ENCODE peak calls at places on chromosomes 5 and 9, in five cellular contexts. One of them, this sample, is unnamed. For H3K4me1, the result is how much of the 10 kb centered on the place peaks cover.

GRCh38 chr5:55966284-55966683 is 28.5 kb downstream of the IL6ST start:
- DNase-seq in keratinocyte: no peak
- DNase-seq in IMR-90: no peak
- DNase-seq in stomach: no peak
- DNase-seq in tibial nerve: no peak
- DNase-seq in this sample: no peak

GRCh38 chr5:139271201-139272027 is 22.1 kb upstream of the MATR3 start:
- DNase-seq in keratinocyte: no peak
- DNase-seq in IMR-90: peak
- DNase-seq in stomach: no peak
- DNase-seq in tibial nerve: no peak
- DNase-seq in this sample: no peak

GRCh38 chr5:3288325-3288724 is 307.3 kb upstream of the IRX1 start:
- DNase-seq in keratinocyte: no peak
- DNase-seq in IMR-90: no peak
- DNase-seq in stomach: no peak
- DNase-seq in tibial nerve: no peak
- DNase-seq in this sample: no peak

GRCh38 chr9:89153618-89154017 is 25.0 kb downstream of the SHC3 start:
- DNase-seq in keratinocyte: peak
- DNase-seq in IMR-90: peak
- DNase-seq in stomach: no peak
- DNase-seq in tibial nerve: no peak
- DNase-seq in this sample: peak

GRCh38 chr9:137451976-137452760 is 7.0 kb downstream of the NSMF start:
- DNase-seq in keratinocyte: no peak
- DNase-seq in IMR-90: no peak
- DNase-seq in stomach: no peak
- DNase-seq in tibial nerve: no peak
- DNase-seq in this sample: peak

GRCh38 chr5:111266491-111266890 is 42.3 kb downstream of the CAMK4 start:
- DNase-seq in keratinocyte: peak
- DNase-seq in IMR-90: no peak
- DNase-seq in stomach: no peak
- DNase-seq in tibial nerve: no peak
- DNase-seq in this sample: no peak

GRCh38 chr9:112046181-112046580 is 128.9 kb downstream of the SUSD1 start:
- DNase-seq in keratinocyte: no peak
- DNase-seq in IMR-90: peak
- DNase-seq in stomach: no peak
- DNase-seq in tibial nerve: no peak
- DNase-seq in this sample: no peak

GRCh38 chr9:78312125-78312524 is 15.2 kb downstream of the PSAT1 start:
- DNase-seq in keratinocyte: no peak
- DNase-seq in IMR-90: no peak
- DNase-seq in stomach: no peak
- DNase-seq in tibial nerve: no peak
- DNase-seq in this sample: no peak

GRCh38 chr5:157564149-157564711 is 11.3 kb downstream of the ADAM19 start:
- DNase-seq in keratinocyte: no peak
- DNase-seq in IMR-90: no peak
- DNase-seq in stomach: no peak
- DNase-seq in tibial nerve: no peak
- DNase-seq in this sample: no peak

GRCh38 chr5:54651482-54652076 is 134.0 kb downstream of the SNX18 start:
- DNase-seq in keratinocyte: peak
- DNase-seq in IMR-90: peak
- DNase-seq in stomach: peak
- DNase-seq in tibial nerve: peak
- DNase-seq in this sample: peak

GRCh38 chr5:73938280-73938937 is 312.4 kb downstream of the ARHGEF28 start:
- DNase-seq in keratinocyte: peak
- DNase-seq in IMR-90: peak
- DNase-seq in stomach: no peak
- DNase-seq in tibial nerve: no peak
- DNase-seq in this sample: no peak

GRCh38 chr9:81549500-81550206 is 139.7 kb downstream of the TLE1 start:
- DNase-seq in keratinocyte: no peak
- DNase-seq in IMR-90: no peak
- DNase-seq in stomach: no peak
- DNase-seq in tibial nerve: no peak
- DNase-seq in this sample: no peak

DNA sequence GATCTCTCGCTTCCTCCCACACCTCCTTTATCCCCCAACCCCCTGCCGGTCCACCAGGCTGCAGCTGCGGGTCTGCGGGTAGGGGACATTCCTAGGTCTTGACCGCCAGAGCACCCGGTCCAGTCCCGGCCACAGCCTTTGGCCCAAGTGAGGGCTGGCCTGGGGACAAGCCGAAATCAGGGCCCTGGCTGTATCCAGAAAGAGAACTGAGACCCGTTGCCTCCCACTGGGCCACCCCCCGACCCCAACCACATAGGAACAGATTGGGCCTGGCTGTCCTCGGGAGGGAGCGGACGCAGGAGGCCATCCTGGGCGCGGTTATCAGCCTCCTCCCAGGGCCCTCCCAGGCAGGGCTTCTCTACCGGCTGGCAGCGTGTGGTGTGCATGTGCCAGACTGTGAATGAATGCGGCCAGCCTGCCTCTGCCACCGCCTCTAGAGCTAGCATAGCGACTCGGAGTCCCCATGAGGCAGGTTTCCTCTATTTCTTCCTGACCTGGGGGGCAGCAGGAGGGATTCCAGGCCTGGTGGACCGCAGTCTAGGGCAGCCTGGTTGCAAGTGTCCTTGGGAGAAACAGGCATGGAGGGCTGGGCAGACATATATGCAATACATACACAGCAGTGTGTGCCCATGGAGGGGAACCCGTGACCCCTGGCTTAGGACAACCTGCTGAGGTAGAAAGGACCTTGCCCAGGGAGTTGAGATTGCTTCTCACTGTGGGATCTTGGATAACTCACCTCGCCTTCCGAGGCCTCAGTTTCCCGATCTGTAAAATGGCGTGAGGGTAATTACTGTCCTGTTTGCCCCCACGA is 1.2 kb downstream of the N4BP3 start:
- DNase-seq in keratinocyte: no peak
- DNase-seq in IMR-90: no peak
- DNase-seq in stomach: peak
- DNase-seq in tibial nerve: no peak
- DNase-seq in this sample: no peak
- H3K4me3 ChIP-seq in keratinocyte: peak
- H3K4me3 ChIP-seq in IMR-90: no peak
- H3K4me3 ChIP-seq in stomach: peak
- H3K4me3 ChIP-seq in tibial nerve: peak
- H3K4me3 ChIP-seq in this sample: peak

DNA sequence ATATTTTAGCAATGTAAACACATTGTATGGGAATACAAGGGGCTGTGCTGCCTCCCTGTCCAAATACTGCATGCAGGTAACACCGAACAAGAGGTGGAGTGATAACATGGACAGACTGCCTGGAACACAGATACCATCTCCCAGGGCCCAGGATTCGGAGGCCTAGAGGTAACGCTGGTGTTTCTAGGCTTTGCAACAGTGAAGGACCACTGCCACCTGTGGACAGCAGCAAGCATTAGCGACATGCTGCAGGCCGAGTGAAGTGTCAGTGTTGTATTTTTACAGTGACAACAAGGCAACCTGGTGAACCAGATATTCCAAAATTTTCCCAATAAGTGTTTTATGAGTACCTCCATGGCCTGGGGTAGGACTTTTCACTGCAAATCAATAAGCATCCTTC is 379.2 kb downstream of the DMRT2 start:
- DNase-seq in keratinocyte: no peak
- DNase-seq in IMR-90: no peak
- DNase-seq in stomach: no peak
- DNase-seq in tibial nerve: no peak
- DNase-seq in this sample: no peak
- TF ChIP-seq CTCF in keratinocyte: peak
- TF ChIP-seq CTCF in IMR-90: no peak
- TF ChIP-seq CTCF in stomach: no peak
- TF ChIP-seq CTCF in tibial nerve: no peak
- TF ChIP-seq CTCF in this sample: peak

DNA sequence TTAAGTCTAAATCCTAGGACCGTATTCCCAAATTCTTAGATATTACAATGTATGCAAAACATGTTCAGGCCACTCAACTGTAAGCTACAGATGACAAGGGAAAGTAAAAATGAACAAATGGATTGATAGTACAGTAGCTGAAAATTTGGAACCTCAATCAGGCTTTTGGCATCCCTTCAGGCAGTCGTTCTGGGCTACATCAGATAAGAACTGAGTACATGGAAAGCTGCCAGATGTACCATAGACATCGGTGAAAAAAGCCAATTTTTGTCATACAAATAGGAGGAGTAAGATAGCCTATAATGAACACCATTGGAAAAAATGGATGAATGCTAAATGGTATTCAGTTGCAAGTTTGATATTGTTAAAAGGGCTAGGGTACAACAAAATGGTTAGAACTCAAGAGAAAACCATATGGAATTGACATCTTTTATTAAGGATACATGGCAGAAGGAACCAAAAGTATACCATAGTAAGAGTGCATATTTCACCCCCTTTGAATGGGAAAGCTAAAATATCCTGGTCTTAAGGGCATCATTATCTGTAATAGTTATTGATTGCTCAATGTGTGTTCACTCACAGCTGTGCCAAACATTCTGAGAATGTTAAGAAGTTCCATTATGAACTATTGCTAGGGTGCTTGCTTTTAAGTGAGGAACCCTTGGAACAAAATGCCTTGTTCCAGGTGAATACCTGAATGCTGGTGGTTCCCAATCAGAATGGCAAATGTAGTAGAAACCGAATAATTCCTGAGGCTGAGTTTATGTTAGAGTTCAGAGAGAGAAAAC is 86.4 kb downstream of the NR3C1 start:
- DNase-seq in keratinocyte: no peak
- DNase-seq in IMR-90: no peak
- DNase-seq in stomach: no peak
- DNase-seq in tibial nerve: no peak
- DNase-seq in this sample: no peak
- H3K4me1 ChIP-seq in keratinocyte: half or more
- H3K4me1 ChIP-seq in IMR-90: under half
- H3K4me1 ChIP-seq in stomach: under half
- H3K4me1 ChIP-seq in tibial nerve: half or more
- H3K4me1 ChIP-seq in this sample: half or more

GRCh38 chr5:159038907-159039306 is 60.8 kb downstream of the EBF1 start:
- DNase-seq in keratinocyte: no peak
- DNase-seq in IMR-90: peak
- DNase-seq in stomach: no peak
- DNase-seq in tibial nerve: no peak
- DNase-seq in this sample: no peak
- H3K4me3 ChIP-seq in keratinocyte: no peak
- H3K4me3 ChIP-seq in IMR-90: no peak
- H3K4me3 ChIP-seq in stomach: no peak
- H3K4me3 ChIP-seq in tibial nerve: no peak
- H3K4me3 ChIP-seq in this sample: no peak

GRCh38 chr9:35649431-35650340 is 1.0 kb downstream of the SIT1 start:
- DNase-seq in keratinocyte: no peak
- DNase-seq in IMR-90: no peak
- DNase-seq in stomach: no peak
- DNase-seq in tibial nerve: no peak
- DNase-seq in this sample: peak

GRCh38 chr9:35646583-35647265 is 4.0 kb downstream of the SIT1 start:
- DNase-seq in keratinocyte: no peak
- DNase-seq in IMR-90: peak
- DNase-seq in stomach: peak
- DNase-seq in tibial nerve: peak
- DNase-seq in this sample: peak

GRCh38 chr9:35643046-35643445 is 7.7 kb downstream of the SIT1 start:
- DNase-seq in keratinocyte: no peak
- DNase-seq in IMR-90: no peak
- DNase-seq in stomach: no peak
- DNase-seq in tibial nerve: no peak
- DNase-seq in this sample: no peak

GRCh38 chr9:35650341-35651158 is at the start of gene SIT1:
- DNase-seq in keratinocyte: no peak
- DNase-seq in IMR-90: no peak
- DNase-seq in stomach: no peak
- DNase-seq in tibial nerve: no peak
- DNase-seq in this sample: no peak

DNA sequence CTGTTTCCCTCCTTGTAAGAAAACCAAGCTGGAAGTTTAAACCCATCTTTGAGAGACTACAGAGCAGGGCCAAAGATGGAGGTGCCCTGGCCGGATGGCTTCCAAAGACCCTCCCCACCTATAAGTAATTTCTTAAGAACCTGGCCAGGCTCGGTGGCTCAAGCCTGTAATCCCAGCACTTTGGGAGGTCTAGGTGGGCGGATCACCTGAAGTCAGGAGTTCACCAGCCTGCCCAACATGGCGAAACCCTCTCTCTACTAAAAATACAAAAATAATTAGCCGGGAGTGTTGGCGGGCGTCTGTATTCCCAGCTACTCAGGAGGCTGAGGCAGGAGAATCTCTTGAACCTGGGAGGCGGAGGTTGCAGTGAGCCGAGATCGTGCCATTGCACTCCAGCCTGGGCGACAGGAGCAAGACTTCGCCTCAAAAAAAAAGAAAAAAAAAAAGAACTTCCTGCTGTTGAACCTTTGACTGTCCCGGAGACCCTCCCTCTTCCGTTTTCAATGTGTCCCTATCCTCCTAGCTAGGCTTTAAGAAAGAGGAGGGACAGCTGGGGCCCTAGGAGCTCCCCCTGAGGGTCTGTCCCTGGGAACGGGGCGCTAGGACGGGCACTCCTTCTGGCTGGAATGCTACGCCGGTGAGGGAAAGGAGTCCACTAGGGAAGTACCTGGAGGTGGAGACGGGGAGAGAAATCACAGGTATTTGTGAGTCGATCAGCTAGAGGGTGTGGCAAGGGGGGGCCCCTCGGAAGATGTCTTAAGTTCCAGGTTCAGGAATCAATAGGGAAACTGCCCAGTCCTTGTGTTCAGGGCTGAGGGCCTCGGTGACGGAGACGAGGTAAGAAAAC is 4.8 kb downstream of the SIT1 start:
- DNase-seq in keratinocyte: no peak
- DNase-seq in IMR-90: no peak
- DNase-seq in stomach: peak
- DNase-seq in tibial nerve: no peak
- DNase-seq in this sample: no peak
- TF ChIP-seq CTCF in keratinocyte: peak
- TF ChIP-seq CTCF in IMR-90: no peak
- TF ChIP-seq CTCF in stomach: no peak
- TF ChIP-seq CTCF in tibial nerve: no peak
- TF ChIP-seq CTCF in this sample: no peak